ENCODE peak calls at places on chromosomes 2 and 18, in four cellular contexts. N, C, U and A are unnamed samples.

GRCh38 chr2:18133310-18133709 is 254.8 kb downstream of the KCNS3 start:
- DNase-seq in C (no peak), N (no peak), U (no peak), A (no peak)

GRCh38 chr18:35728676-35729075 is 147.1 kb downstream of the GALNT1 start:
- DNase-seq in C (no peak), N (no peak), U (no peak), A (no peak)

GRCh38 chr2:136139601-136140000 is 21.7 kb upstream of the CXCR4 start:
- DNase-seq in C (no peak), N (no peak), U (no peak), A (no peak)

GRCh38 chr2:16635796-16636699 is 29.6 kb downstream of the CYRIA start:
- DNase-seq in U (no peak), N (no peak), C (no peak), A (no peak)

GRCh38 chr2:89781962-89782361 is 1090.5 kb downstream of the RPIA start:
- DNase-seq in U (no peak), N (no peak), C (no peak), A (no peak)

GRCh38 chr2:190791347-190791982 is 89.2 kb upstream of the GLS start:
- DNase-seq in N (peak; percentile 39), U (peak; percentile 17), C (no peak), A (no peak)

GRCh38 chr2:22890142-22890541 is 494.8 kb upstream of the KLHL29 start:
- DNase-seq in C (no peak), N (no peak), U (no peak), A (no peak)

GRCh38 chr2:29130295-29130694 is 15.1 kb downstream of the CLIP4 start:
- DNase-seq in N (no peak), U (peak; percentile 47), C (no peak), A (peak; percentile 62)

GRCh38 chr18:3481696-3482210 is 31.8 kb downstream of the TGIF1 start:
- DNase-seq in N (no peak), U (no peak), C (peak; percentile 35), A (no peak)

GRCh38 chr2:206112108-206112507 is 26.1 kb upstream of the INO80D start:
- DNase-seq in C (no peak), U (no peak), N (no peak), A (no peak)

GRCh38 chr18:79600141-79600540 is 79.5 kb upstream of the CTDP1 start:
- DNase-seq in N (no peak), U (no peak), C (peak; percentile 5), A (no peak)

GRCh38 chr2:28994679-28995078 is 13.6 kb downstream of the TOGARAM2 start:
- DNase-seq in C (no peak), N (no peak), U (no peak), A (no peak)

GRCh38 chr2:9327873-9328352 is 95.4 kb downstream of the ITGB1BP1 start:
- DNase-seq in U (no peak), N (no peak), C (no peak), A (no peak)

GRCh38 chr2:218883491-218884490 is 3.1 kb downstream of the WNT10A start:
- DNase-seq in N (no peak), C (peak; percentile 44), U (no peak), A (no peak)

GRCh38 chr2:191376981-191377629 is 131.9 kb downstream of the MYO1B start:
- DNase-seq in U (peak; percentile 89), C (peak; percentile 73), N (peak; percentile 42), A (no peak)

GRCh38 chr18:32048507-32049091 is 30.0 kb downstream of the RNF125 start:
- DNase-seq in C (peak; percentile 68), N (peak; percentile 23), U (no peak), A (no peak)

GRCh38 chr2:216880509-216881184 is 20.8 kb upstream of the TNP1 start:
- DNase-seq in N (no peak), U (no peak), C (peak; percentile 10), A (no peak)

GRCh38 chr2:72146357-72147302 is 1.0 kb downstream of the CYP26B1 start:
- DNase-seq in U (no peak), N (peak; percentile 16), C (no peak), A (no peak)

GRCh38 chr2:144996225-144996795 is 476.4 kb upstream of the ZEB2 start:
- DNase-seq in U (no peak), C (no peak), N (no peak), A (no peak)

DNA sequence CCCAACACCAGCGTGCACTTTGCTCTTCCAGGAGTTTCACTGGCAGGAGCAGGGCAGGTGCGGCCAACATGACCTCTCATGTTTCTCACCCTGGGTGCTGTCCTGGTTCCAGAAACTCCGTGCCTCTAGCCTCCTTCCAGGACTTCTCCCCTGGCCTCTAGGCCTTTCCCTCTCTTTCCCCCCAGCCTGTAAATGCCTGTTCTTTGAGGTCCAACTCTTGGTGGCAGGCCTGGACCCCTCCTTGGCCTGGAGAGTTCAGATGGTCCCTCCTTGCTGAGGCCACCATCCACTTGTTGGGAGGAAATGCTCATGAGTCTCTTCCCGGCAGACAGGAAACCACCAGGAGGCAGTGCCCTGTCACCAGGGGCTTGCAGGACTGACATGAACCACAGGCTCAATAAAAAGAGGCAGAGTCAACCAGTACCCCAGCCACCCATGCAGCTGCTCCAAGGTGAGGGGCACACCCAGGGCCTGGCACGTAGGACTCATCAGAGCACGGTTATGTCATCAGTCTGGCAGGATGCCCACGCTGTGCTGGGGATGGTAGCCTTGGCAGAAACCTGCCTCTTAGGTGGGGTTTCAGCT is 1.5 kb downstream of the MALL start:
- DNase-seq in C (peak; percentile 87), N (no peak), U (no peak), A (no peak)
- TF ChIP-seq CTCF in C (no peak), N (no peak), U (peak; percentile 38), A (no peak)

GRCh38 chr2:36695746-36696415 is 626 bp upstream of the VIT start:
- DNase-seq in N (no peak), U (peak; percentile 31), C (no peak), A (no peak)
- TF ChIP-seq CTCF in N (no peak), U (peak; percentile 62), C (no peak), A (no peak)

GRCh38 chr2:84373391-84373790 is 85.7 kb downstream of the SUCLG1 start:
- DNase-seq in C (no peak), N (no peak), U (no peak), A (no peak)

GRCh38 chr2:84375020-84375419 is 84.1 kb downstream of the SUCLG1 start:
- DNase-seq in U (no peak), N (no peak), C (no peak), A (no peak)

GRCh38 chr2:84383271-84383670 is 75.8 kb downstream of the SUCLG1 start:
- DNase-seq in C (no peak), N (no peak), U (no peak), A (no peak)

GRCh38 chr2:84373866-84374265 is 85.2 kb downstream of the SUCLG1 start:
- DNase-seq in N (no peak), C (no peak), U (no peak), A (no peak)

GRCh38 chr2:84378960-84379359 is 80.1 kb downstream of the SUCLG1 start:
- DNase-seq in U (no peak), N (no peak), C (no peak), A (no peak)
- TF ChIP-seq CTCF in U (no peak), N (no peak), C (no peak), A (no peak)

DNA sequence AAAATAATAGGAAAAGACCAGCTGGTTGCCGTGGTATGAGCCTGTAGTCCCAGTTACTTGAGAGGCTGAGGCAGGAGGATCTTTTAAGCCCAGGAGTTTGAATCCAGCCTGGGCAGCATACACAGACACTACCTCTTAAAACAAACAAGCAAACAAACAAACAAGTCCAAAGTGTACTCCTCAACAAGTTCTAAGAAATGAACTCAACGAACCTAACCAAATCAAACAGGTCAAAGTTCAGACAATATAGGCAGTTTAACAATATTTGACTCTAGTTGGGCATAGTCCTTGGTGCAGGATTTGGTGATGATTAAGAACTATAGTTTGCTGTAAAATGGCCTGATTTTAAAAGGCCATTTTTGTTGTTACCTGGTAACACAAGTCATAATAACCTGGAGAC is 41.9 kb upstream of the RHOB start:
- DNase-seq in N (no peak), C (no peak), U (no peak), A (no peak)
- TF ChIP-seq CTCF in N (no peak), C (no peak), U (no peak), A (no peak)

GRCh38 chr2:231410293-231411004 is 14.9 kb downstream of the B3GNT7 start:
- DNase-seq in U (no peak), C (no peak), N (no peak), A (no peak)
- TF ChIP-seq CTCF in U (peak; percentile 56), C (peak; percentile 50), N (no peak), A (peak; percentile 52)

DNA sequence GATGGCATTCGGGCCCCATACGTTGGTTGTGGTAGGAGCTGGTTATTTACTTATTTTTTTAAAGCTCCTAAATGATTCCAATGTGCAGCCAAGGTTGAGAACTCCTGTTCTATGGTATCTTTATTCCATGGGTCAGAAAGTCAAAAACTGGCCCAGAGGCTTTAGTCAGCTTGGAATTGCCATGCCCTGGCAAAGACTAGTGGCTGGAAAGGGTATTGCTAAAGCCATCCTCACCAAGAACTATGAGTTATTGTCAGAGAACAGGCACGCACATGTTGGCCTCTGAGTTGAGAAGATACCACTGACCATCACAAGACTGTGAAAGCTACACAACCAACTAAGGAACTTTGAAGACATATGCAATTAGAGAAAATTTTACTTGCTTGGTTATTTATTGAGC is 47.9 kb upstream of the ACMSD start:
- DNase-seq in C (no peak), N (no peak), U (no peak), A (no peak)
- TF ChIP-seq CTCF in C (no peak), N (no peak), U (no peak), A (peak; percentile 53)

DNA sequence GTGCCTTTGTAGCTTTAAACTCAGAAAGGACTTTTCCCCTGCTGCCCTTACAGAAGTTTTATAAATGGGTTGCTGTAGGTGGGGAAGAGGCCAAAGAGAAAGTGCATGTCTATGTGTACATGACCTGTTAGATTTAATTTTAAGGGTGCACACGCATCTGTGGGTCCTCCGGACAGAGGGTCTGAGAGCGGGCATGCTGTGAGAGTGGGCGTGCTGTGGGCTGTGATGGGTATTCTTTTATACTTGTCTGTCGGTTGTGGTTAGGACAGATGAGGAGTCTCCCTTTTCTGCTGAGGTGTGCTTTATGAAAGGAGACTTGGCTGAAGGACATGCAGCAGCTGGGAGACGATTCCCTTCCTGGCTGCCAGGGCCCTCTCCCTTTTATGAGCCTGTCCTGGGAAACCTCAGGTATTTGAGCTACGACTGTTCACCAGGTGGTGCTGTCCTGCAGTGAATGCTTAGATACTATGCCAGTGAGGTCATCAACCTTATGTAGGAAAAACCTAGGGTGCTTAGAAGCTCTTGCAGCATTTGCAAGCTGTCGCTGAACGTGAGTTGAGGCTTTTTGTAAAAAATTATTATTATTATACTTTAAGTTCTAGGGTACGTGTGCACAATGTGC is 67.5 kb downstream of the TANC1 start:
- DNase-seq in U (no peak), C (peak; percentile 70), N (peak; percentile 78), A (no peak)
- TF ChIP-seq CTCF in U (no peak), C (peak; percentile 45), N (peak; percentile 80), A (peak; percentile 18)